ENCODE peak calls at places on chromosome 22, in seven cellular contexts. N, D, T, F, I, J and H are unnamed samples.

GRCh38 chr22:20550851-20551744 is 43.7 kb downstream of the MED15 start:
- DNase-seq in N (peak; percentile 68), D (no peak), T (no peak), F (peak; percentile 19), I (peak; percentile 48), J (no peak), H (no peak)

GRCh38 chr22:44455151-44455962 is 42.7 kb downstream of the RTL6 start:
- DNase-seq in N (no peak), D (no peak), T (peak; percentile 42), F (peak; percentile 3), I (no peak), J (no peak), H (no peak)

GRCh38 chr22:42289671-42290269 is 19.3 kb upstream of the TCF20 start:
- DNase-seq in N (no peak), D (no peak), T (no peak), F (no peak), I (no peak), J (no peak), H (no peak)

GRCh38 chr22:50526849-50527801 is 1.7 kb upstream of the SCO2 start:
- DNase-seq in N (no peak), D (no peak), T (peak; percentile 37), F (peak; percentile 29), I (peak; percentile 67), J (no peak), H (no peak)

GRCh38 chr22:20777420-20778177 is 3.7 kb downstream of the SERPIND1 start:
- DNase-seq in N (no peak), D (peak; percentile 71), T (peak; percentile 94), F (peak; percentile 98), I (no peak), J (no peak), H (no peak)

GRCh38 chr22:21837184-21837979 is 30.1 kb downstream of the MAPK1 start:
- DNase-seq in N (no peak), D (peak; percentile 71), T (peak; percentile 64), F (peak; percentile 72), I (no peak), J (no peak), H (no peak)

GRCh38 chr22:41636467-41636866 is 15.4 kb downstream of the XRCC6 start:
- DNase-seq in N (no peak), D (no peak), T (peak; percentile 76), F (peak; percentile 52), I (peak; percentile 29), J (no peak), H (no peak)

GRCh38 chr22:49052023-49052538 is 775.6 kb downstream of the BRD1 start:
- DNase-seq in N (no peak), D (no peak), T (no peak), F (no peak), I (peak; percentile 42), J (no peak), H (no peak)

GRCh38 chr22:20956258-20957117 is 10.6 kb upstream of the AIFM3 start:
- DNase-seq in N (no peak), D (no peak), T (peak; percentile 75), F (peak; percentile 83), I (no peak), J (no peak), H (peak; percentile 60)

GRCh38 chr22:38756631-38757463 is 1.0 kb upstream of the SUN2 start:
- DNase-seq in N (no peak), D (no peak), T (no peak), F (no peak), I (no peak), J (no peak), H (no peak)
- H3K4me3 ChIP-seq in N (peak overlapping the region; percentile 78), D (no peak overlapping the region), T (peak overlapping the region; percentile 82), F (no peak overlapping the region), I (peak overlapping the region; percentile 82), J (peak overlapping the region; percentile 65), H (peak overlapping the region; percentile 69)

GRCh38 chr22:38569181-38569971 is 607 bp downstream of the DMC1 start:
- DNase-seq in N (peak; percentile 63), D (no peak), T (no peak), F (no peak), I (peak; percentile 17), J (no peak), H (no peak)
- TF ChIP-seq CTCF in N (no peak), D (no peak), T (no peak), F (no peak), I (no peak), J (no peak), H (no peak)

GRCh38 chr22:32175751-32176644 is 16.9 kb upstream of the C22orf42 start:
- DNase-seq in N (no peak), D (no peak), T (no peak), F (no peak), I (no peak), J (no peak), H (peak; percentile 58)
- H3K4me3 ChIP-seq in N (peak overlapping the region; percentile 23), D (no peak overlapping the region), T (no peak overlapping the region), F (no peak overlapping the region), I (peak overlapping the region; percentile 31), J (no peak overlapping the region), H (no peak overlapping the region)

DNA sequence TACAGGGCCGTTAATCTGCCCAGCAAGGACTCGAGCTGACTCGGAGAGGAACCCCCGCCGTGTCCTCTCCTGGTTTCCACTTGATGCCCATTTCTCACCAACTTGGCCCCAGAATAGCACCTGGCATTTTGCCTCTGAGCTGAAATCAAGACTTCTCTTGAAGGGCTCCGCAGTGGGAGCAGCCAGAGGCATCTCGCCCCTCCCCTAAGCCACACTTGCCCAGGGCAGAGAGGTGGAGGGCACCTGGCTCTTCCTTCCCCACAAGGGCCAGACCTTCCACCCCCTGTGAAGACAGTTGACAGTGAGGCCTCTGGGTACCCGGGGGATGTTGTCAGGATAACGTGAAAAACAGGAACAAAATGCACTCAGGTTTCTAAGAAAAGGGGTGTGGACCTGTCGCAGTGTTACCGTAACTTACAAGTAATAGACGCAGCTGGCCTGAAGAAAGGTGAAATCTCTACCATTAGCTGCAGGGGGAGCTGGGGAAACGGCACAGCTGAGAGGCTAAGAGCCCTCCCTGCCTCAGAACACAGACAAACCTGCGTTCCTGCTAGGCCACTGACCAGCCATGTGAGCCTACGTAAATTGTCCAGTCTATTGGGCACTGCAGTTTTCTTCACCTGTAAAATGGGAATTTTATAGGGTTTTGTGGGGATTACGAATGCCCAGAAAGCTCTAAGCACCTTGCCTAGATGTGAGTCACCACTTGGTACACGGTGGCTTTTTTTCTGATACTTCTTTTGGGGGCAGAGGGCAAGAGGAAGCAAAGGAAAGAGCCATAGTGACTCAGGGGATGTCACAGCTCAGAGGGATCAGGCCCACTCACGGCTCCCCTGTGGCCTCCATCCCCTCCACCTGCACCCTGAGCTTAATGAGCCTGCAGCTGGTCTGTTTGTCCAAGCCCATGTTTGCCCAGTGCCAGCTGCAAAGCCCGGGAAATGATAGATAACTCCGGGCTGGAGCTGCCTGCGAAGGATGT is 18.6 kb upstream of the CABP7 start:
- DNase-seq in N (peak; percentile 42), D (no peak), T (peak; percentile 94), F (peak; percentile 47), I (no peak), J (no peak), H (peak; percentile 30)
- TF ChIP-seq CTCF in N (no peak), D (peak; percentile 25), T (peak; percentile 59), F (peak; percentile 54), I (no peak), J (no peak), H (no peak)

DNA sequence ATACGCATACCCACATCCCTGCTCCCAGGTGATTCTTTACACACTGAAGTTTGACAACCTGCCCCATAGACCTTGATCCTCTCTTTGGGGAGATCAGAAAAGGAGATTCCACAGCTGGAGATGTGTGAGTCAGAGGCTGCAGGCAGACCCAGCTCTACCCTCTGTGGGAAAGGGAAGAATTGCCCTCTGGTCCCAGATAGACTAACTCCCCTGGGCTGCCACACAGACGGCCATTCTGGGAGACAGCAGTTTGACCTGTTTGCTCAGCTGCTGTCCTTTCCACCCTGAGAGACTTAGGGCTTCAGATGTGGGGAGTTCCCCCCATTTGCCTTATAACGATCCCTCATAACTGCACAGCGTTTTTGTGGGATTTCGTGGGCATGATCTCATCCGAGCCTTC is 14.0 kb downstream of the FAM83F start:
- DNase-seq in N (no peak), D (no peak), T (peak; percentile 22), F (no peak), I (no peak), J (no peak), H (no peak)
- H3K4me3 ChIP-seq in N (no peak overlapping the region), D (no peak overlapping the region), T (no peak overlapping the region), F (no peak overlapping the region), I (no peak overlapping the region), J (no peak overlapping the region), H (no peak overlapping the region)

DNA sequence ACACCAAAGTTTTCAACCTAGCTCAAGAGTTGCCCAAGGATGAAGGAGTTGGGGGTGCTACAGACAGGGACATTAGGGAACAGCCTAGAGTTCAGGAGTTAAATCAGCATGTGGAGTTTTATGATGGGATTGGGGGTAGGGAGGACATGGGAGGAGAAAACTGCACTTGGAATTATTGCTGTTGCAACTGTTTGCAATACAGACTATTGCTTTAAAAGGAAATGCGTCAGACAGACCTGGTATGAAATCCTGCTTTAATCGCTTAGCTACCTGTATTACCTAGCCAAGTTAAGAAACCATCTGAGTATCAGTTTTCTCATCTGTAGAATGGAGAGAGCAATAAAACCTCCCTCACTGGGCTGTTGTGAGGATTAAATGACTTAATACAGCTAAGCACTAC is 6.3 kb downstream of the TMA7B start:
- DNase-seq in N (no peak), D (no peak), T (no peak), F (peak; percentile 9), I (no peak), J (no peak), H (no peak)
- TF ChIP-seq CTCF in N (no peak), D (no peak), T (no peak), F (no peak), I (no peak), J (no peak), H (no peak)